ENCODE peak calls at places on chromosomes 4 and X, in nine cellular contexts. One of them, this sample, is unnamed.

GRCh38 chrX:46180258-46180687 is 364.9 kb downstream of the ZNF674 start:
- DNase-seq in A673: peak; percentile 88
- DNase-seq in pancreas: no peak
- DNase-seq in MM.1S: peak; percentile 6
- DNase-seq in tibial artery: no peak
- DNase-seq in endothelial cell of umbilical vein: no peak
- DNase-seq in body of pancreas: no peak
- DNase-seq in GM23248: peak; percentile 86
- DNase-seq in H9: no peak
- DNase-seq in this sample: no peak

GRCh38 chrX:17692709-17693346 is 44.5 kb upstream of the SCML1 start:
- DNase-seq in A673: peak; percentile 24
- DNase-seq in pancreas: no peak
- DNase-seq in MM.1S: no peak
- DNase-seq in tibial artery: no peak
- DNase-seq in endothelial cell of umbilical vein: no peak
- DNase-seq in body of pancreas: no peak
- DNase-seq in GM23248: peak; percentile 40
- DNase-seq in H9: peak; percentile 48
- DNase-seq in this sample: no peak

GRCh38 chr4:56958111-56958517 is 19.3 kb downstream of the NOA1 start:
- DNase-seq in A673: peak; percentile 86
- DNase-seq in pancreas: no peak
- DNase-seq in MM.1S: no peak
- DNase-seq in tibial artery: peak; percentile 91
- DNase-seq in endothelial cell of umbilical vein: peak; percentile 97
- DNase-seq in body of pancreas: peak; percentile 68
- DNase-seq in GM23248: peak; percentile 99
- DNase-seq in H9: no peak
- DNase-seq in this sample: peak; percentile 83

GRCh38 chr4:189228726-189229125 is 711.9 kb upstream of the FRG1 start:
- DNase-seq in A673: no peak
- DNase-seq in pancreas: no peak
- DNase-seq in MM.1S: no peak
- DNase-seq in tibial artery: no peak
- DNase-seq in endothelial cell of umbilical vein: no peak
- DNase-seq in body of pancreas: no peak
- DNase-seq in GM23248: no peak
- DNase-seq in H9: no peak
- DNase-seq in this sample: no peak

GRCh38 chr4:24611575-24611974 is 27.2 kb upstream of the DHX15 start:
- DNase-seq in A673: no peak
- DNase-seq in pancreas: no peak
- DNase-seq in MM.1S: no peak
- DNase-seq in tibial artery: no peak
- DNase-seq in endothelial cell of umbilical vein: no peak
- DNase-seq in body of pancreas: no peak
- DNase-seq in GM23248: no peak
- DNase-seq in H9: no peak
- DNase-seq in this sample: no peak

GRCh38 chr4:45199736-45200135 is 473.4 kb upstream of the GNPDA2 start:
- DNase-seq in A673: no peak
- DNase-seq in pancreas: no peak
- DNase-seq in MM.1S: no peak
- DNase-seq in tibial artery: no peak
- DNase-seq in endothelial cell of umbilical vein: no peak
- DNase-seq in body of pancreas: no peak
- DNase-seq in GM23248: no peak
- DNase-seq in H9: no peak
- DNase-seq in this sample: no peak

GRCh38 chr4:80201326-80202151 is 4.2 kb downstream of the PRDM8 start:
- DNase-seq in A673: peak; percentile 26
- DNase-seq in pancreas: no peak
- DNase-seq in MM.1S: no peak
- DNase-seq in tibial artery: peak; percentile 37
- DNase-seq in endothelial cell of umbilical vein: peak; percentile 51
- DNase-seq in body of pancreas: no peak
- DNase-seq in GM23248: peak; percentile 43
- DNase-seq in H9: no peak
- DNase-seq in this sample: no peak

GRCh38 chr4:61520688-61521160 is 320.6 kb downstream of the ADGRL3 start:
- DNase-seq in A673: no peak
- DNase-seq in pancreas: no peak
- DNase-seq in MM.1S: no peak
- DNase-seq in tibial artery: no peak
- DNase-seq in endothelial cell of umbilical vein: peak; percentile 20
- DNase-seq in body of pancreas: peak; percentile 23
- DNase-seq in GM23248: no peak
- DNase-seq in H9: no peak
- DNase-seq in this sample: no peak

DNA sequence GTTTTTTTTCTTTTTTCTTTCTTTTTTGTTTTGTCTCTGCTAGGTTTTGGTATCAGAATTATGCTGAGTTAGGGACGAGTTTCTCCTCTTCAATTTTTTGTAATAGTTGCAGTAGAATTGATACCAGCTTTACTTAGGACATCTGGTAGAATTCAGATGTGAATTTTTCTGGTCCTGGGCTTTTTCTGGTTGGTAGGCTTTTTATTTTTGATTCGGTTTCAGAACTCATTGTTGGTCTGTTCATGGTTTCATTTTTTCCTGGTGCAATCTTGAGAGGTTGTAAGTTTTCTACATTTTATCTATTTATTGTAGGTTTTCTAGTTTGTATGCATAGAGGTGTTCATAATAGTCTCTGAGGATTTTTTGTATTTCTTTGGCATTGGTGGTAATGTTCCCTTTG is 498.1 kb upstream of the CPEB2 start:
- DNase-seq in A673: no peak
- DNase-seq in pancreas: no peak
- DNase-seq in MM.1S: peak; percentile 68
- DNase-seq in tibial artery: no peak
- DNase-seq in endothelial cell of umbilical vein: no peak
- DNase-seq in body of pancreas: no peak
- DNase-seq in GM23248: no peak
- DNase-seq in H9: no peak
- DNase-seq in this sample: no peak
- H3K9me3 ChIP-seq in A673: no peaks in the 10 kb centered on the region
- H3K9me3 ChIP-seq in pancreas: no peaks in the 10 kb centered on the region
- H3K9me3 ChIP-seq in MM.1S: no peaks in the 10 kb centered on the region
- H3K9me3 ChIP-seq in tibial artery: no peaks in the 10 kb centered on the region
- H3K9me3 ChIP-seq in endothelial cell of umbilical vein: peaks cover 2% of the 10 kb centered on the region
- H3K9me3 ChIP-seq in body of pancreas: no peaks in the 10 kb centered on the region
- H3K9me3 ChIP-seq in GM23248: no peaks in the 10 kb centered on the region
- H3K9me3 ChIP-seq in H9: no peaks in the 10 kb centered on the region
- H3K9me3 ChIP-seq in this sample: no peaks in the 10 kb centered on the region

GRCh38 chr4:10509733-10510132 is 52.5 kb upstream of the ZNF518B start:
- DNase-seq in A673: no peak
- DNase-seq in pancreas: no peak
- DNase-seq in MM.1S: no peak
- DNase-seq in tibial artery: no peak
- DNase-seq in endothelial cell of umbilical vein: no peak
- DNase-seq in body of pancreas: no peak
- DNase-seq in GM23248: no peak
- DNase-seq in H9: no peak
- DNase-seq in this sample: no peak
- H3K9me3 ChIP-seq in A673: peaks cover 4% of the 10 kb centered on the region
- H3K9me3 ChIP-seq in pancreas: no peaks in the 10 kb centered on the region
- H3K9me3 ChIP-seq in MM.1S: no peaks in the 10 kb centered on the region
- H3K9me3 ChIP-seq in tibial artery: no peaks in the 10 kb centered on the region
- H3K9me3 ChIP-seq in endothelial cell of umbilical vein: no peaks in the 10 kb centered on the region
- H3K9me3 ChIP-seq in body of pancreas: no peaks in the 10 kb centered on the region
- H3K9me3 ChIP-seq in GM23248: no peaks in the 10 kb centered on the region
- H3K9me3 ChIP-seq in H9: no peaks in the 10 kb centered on the region
- H3K9me3 ChIP-seq in this sample: no peaks in the 10 kb centered on the region

DNA sequence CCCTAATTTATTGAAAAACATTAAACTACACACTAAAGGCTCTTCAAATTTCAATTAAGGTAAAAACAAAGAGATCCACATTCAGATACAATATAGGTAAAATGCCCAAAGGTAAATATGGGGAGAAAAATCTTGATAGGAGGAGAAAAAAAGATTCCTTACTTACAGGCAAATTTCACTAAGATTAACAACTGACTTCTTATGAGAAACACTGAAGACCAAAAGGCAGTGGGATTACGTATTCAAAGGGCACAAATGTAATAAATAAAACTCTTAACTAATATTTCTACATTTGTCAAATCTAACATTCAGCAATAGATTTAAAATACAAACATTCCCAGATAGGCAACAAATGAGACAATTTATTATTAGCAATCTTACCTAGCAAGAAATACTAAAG is 829.3 kb downstream of the SH3BGRL start:
- DNase-seq in A673: no peak
- DNase-seq in pancreas: no peak
- DNase-seq in MM.1S: no peak
- DNase-seq in tibial artery: no peak
- DNase-seq in endothelial cell of umbilical vein: no peak
- DNase-seq in body of pancreas: no peak
- DNase-seq in GM23248: no peak
- DNase-seq in H9: no peak
- DNase-seq in this sample: no peak
- H3K9me3 ChIP-seq in A673: peaks cover 15% of the 10 kb centered on the region
- H3K9me3 ChIP-seq in pancreas: no peaks in the 10 kb centered on the region
- H3K9me3 ChIP-seq in MM.1S: no peaks in the 10 kb centered on the region
- H3K9me3 ChIP-seq in tibial artery: peaks cover 10% of the 10 kb centered on the region
- H3K9me3 ChIP-seq in endothelial cell of umbilical vein: no peaks in the 10 kb centered on the region
- H3K9me3 ChIP-seq in body of pancreas: no peaks in the 10 kb centered on the region
- H3K9me3 ChIP-seq in GM23248: no peaks in the 10 kb centered on the region
- H3K9me3 ChIP-seq in H9: peaks cover 19% of the 10 kb centered on the region
- H3K9me3 ChIP-seq in this sample: no peaks in the 10 kb centered on the region

GRCh38 chr4:1998296-1998695 is 10.5 kb downstream of the NELFA start:
- DNase-seq in A673: no peak
- DNase-seq in pancreas: no peak
- DNase-seq in MM.1S: no peak
- DNase-seq in tibial artery: no peak
- DNase-seq in endothelial cell of umbilical vein: no peak
- DNase-seq in body of pancreas: no peak
- DNase-seq in GM23248: no peak
- DNase-seq in H9: no peak
- DNase-seq in this sample: no peak
- H3K9me3 ChIP-seq in A673: peaks cover 12% of the 10 kb centered on the region
- H3K9me3 ChIP-seq in pancreas: no peaks in the 10 kb centered on the region
- H3K9me3 ChIP-seq in MM.1S: no peaks in the 10 kb centered on the region
- H3K9me3 ChIP-seq in tibial artery: peaks cover 6% of the 10 kb centered on the region
- H3K9me3 ChIP-seq in endothelial cell of umbilical vein: no peaks in the 10 kb centered on the region
- H3K9me3 ChIP-seq in body of pancreas: no peaks in the 10 kb centered on the region
- H3K9me3 ChIP-seq in GM23248: no peaks in the 10 kb centered on the region
- H3K9me3 ChIP-seq in H9: no peaks in the 10 kb centered on the region
- H3K9me3 ChIP-seq in this sample: no peaks in the 10 kb centered on the region

GRCh38 chr4:7573692-7574091 is 139.0 kb upstream of the PSAPL1 start:
- DNase-seq in A673: no peak
- DNase-seq in pancreas: no peak
- DNase-seq in MM.1S: no peak
- DNase-seq in tibial artery: no peak
- DNase-seq in endothelial cell of umbilical vein: no peak
- DNase-seq in body of pancreas: no peak
- DNase-seq in GM23248: no peak
- DNase-seq in H9: no peak
- DNase-seq in this sample: no peak

GRCh38 chr4:7571001-7571400 is 136.3 kb upstream of the PSAPL1 start:
- DNase-seq in A673: no peak
- DNase-seq in pancreas: no peak
- DNase-seq in MM.1S: no peak
- DNase-seq in tibial artery: no peak
- DNase-seq in endothelial cell of umbilical vein: no peak
- DNase-seq in body of pancreas: no peak
- DNase-seq in GM23248: no peak
- DNase-seq in H9: no peak
- DNase-seq in this sample: no peak

GRCh38 chr4:7570156-7570778 is 135.5 kb upstream of the PSAPL1 start:
- DNase-seq in A673: no peak
- DNase-seq in pancreas: no peak
- DNase-seq in MM.1S: no peak
- DNase-seq in tibial artery: no peak
- DNase-seq in endothelial cell of umbilical vein: no peak
- DNase-seq in body of pancreas: no peak
- DNase-seq in GM23248: no peak
- DNase-seq in H9: no peak
- DNase-seq in this sample: no peak

GRCh38 chr4:7575426-7575825 is 140.7 kb upstream of the PSAPL1 start:
- DNase-seq in A673: no peak
- DNase-seq in pancreas: no peak
- DNase-seq in MM.1S: no peak
- DNase-seq in tibial artery: no peak
- DNase-seq in endothelial cell of umbilical vein: no peak
- DNase-seq in body of pancreas: no peak
- DNase-seq in GM23248: no peak
- DNase-seq in H9: no peak
- DNase-seq in this sample: no peak

DNA sequence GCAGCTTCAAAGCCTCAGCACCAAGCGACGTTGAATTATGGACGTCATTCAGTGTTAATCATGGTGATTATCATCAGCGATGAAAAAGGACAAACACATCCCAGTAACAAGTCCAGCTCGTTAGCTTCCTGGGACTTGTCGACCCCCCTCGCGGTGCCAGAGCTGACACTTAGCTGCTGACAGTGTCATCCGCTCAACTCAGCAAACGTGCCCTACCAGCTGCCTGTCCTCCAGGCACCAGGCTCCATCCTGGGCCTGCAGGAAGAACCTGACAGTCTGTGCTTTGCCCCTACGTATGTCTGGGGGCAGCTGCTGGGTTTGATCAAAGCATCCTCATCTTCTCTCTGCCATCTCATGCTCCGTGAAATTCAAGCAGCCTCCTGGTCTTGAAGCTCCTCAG is 137.0 kb upstream of the PSAPL1 start:
- DNase-seq in A673: no peak
- DNase-seq in pancreas: no peak
- DNase-seq in MM.1S: no peak
- DNase-seq in tibial artery: no peak
- DNase-seq in endothelial cell of umbilical vein: no peak
- DNase-seq in body of pancreas: no peak
- DNase-seq in GM23248: no peak
- DNase-seq in H9: no peak
- DNase-seq in this sample: no peak
- H3K9me3 ChIP-seq in A673: peaks cover 5% of the 10 kb centered on the region
- H3K9me3 ChIP-seq in pancreas: no peaks in the 10 kb centered on the region
- H3K9me3 ChIP-seq in MM.1S: no peaks in the 10 kb centered on the region
- H3K9me3 ChIP-seq in tibial artery: peaks cover 12% of the 10 kb centered on the region
- H3K9me3 ChIP-seq in endothelial cell of umbilical vein: no peaks in the 10 kb centered on the region
- H3K9me3 ChIP-seq in body of pancreas: no peaks in the 10 kb centered on the region
- H3K9me3 ChIP-seq in GM23248: no peaks in the 10 kb centered on the region
- H3K9me3 ChIP-seq in H9: peaks cover 8% of the 10 kb centered on the region
- H3K9me3 ChIP-seq in this sample: peaks cover 33% of the 10 kb centered on the region

DNA sequence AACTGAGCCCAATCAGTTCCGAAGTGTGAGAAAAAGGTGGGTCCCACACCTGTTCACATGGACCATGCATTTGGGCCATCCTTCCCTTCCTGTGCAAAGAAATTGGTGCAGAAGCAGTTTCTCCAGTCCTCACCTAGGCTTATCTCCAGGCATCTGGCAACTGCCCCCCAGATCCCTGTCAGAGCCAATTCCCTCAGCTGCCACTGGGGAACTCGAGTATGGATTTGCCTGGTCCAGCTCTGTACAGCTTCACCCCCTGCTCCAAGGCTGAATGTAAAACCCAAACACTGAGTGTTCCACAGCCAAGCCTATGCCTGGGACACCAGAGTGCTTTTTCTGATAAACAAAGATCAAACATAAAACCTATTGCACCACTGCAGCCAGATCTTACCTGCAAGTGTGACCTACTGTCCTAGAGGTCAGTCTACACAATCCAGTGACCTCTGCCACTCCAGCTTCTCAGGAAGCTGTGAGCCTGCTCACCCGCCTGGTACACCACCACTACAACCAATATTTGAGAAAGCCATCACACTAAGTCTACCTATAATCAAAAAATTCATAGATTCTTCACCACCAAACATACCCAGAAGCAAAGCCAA is 136.4 kb downstream of the STPG2 start:
- DNase-seq in A673: no peak
- DNase-seq in pancreas: no peak
- DNase-seq in MM.1S: no peak
- DNase-seq in tibial artery: no peak
- DNase-seq in endothelial cell of umbilical vein: no peak
- DNase-seq in body of pancreas: no peak
- DNase-seq in GM23248: no peak
- DNase-seq in H9: no peak
- DNase-seq in this sample: no peak
- H3K9me3 ChIP-seq in A673: no peaks in the 10 kb centered on the region
- H3K9me3 ChIP-seq in pancreas: no peaks in the 10 kb centered on the region
- H3K9me3 ChIP-seq in MM.1S: no peaks in the 10 kb centered on the region
- H3K9me3 ChIP-seq in tibial artery: no peaks in the 10 kb centered on the region
- H3K9me3 ChIP-seq in endothelial cell of umbilical vein: no peaks in the 10 kb centered on the region
- H3K9me3 ChIP-seq in body of pancreas: no peaks in the 10 kb centered on the region
- H3K9me3 ChIP-seq in GM23248: no peaks in the 10 kb centered on the region
- H3K9me3 ChIP-seq in H9: no peaks in the 10 kb centered on the region
- H3K9me3 ChIP-seq in this sample: peaks cover 10% of the 10 kb centered on the region

This sample was measured in tibial nerve.